ENCODE peak calls at places on chromosomes 2 and 18, in six cellular contexts. One of them, this sample, is unnamed.

GRCh38 chr2:108958632-108959341 is 30.2 kb downstream of the EDAR start:
- DNase-seq in stomach: no peak
- DNase-seq in spleen: no peak
- DNase-seq in transverse colon: no peak
- DNase-seq in breast epithelium: no peak
- DNase-seq in GM12891: no peak
- DNase-seq in this sample: no peak

GRCh38 chr2:63790491-63790890 is 51.2 kb upstream of the UGP2 start:
- DNase-seq in stomach: no peak
- DNase-seq in spleen: no peak
- DNase-seq in transverse colon: no peak
- DNase-seq in breast epithelium: no peak
- DNase-seq in GM12891: no peak
- DNase-seq in this sample: no peak

GRCh38 chr2:178105566-178105965 is 6.7 kb upstream of the RBM45 start:
- DNase-seq in stomach: peak
- DNase-seq in spleen: peak
- DNase-seq in transverse colon: peak
- DNase-seq in breast epithelium: no peak
- DNase-seq in GM12891: no peak
- DNase-seq in this sample: no peak

GRCh38 chr2:217943379-217944321 is 59.1 kb downstream of the TNS1 start:
- DNase-seq in stomach: peak
- DNase-seq in spleen: peak
- DNase-seq in transverse colon: peak
- DNase-seq in breast epithelium: peak
- DNase-seq in GM12891: peak
- DNase-seq in this sample: no peak

GRCh38 chr2:47334356-47335136 is 68.4 kb upstream of the MSH2 start:
- DNase-seq in stomach: no peak
- DNase-seq in spleen: no peak
- DNase-seq in transverse colon: no peak
- DNase-seq in breast epithelium: no peak
- DNase-seq in GM12891: no peak
- DNase-seq in this sample: no peak

GRCh38 chr2:238092486-238093035 is 7.6 kb upstream of the ESPNL start:
- DNase-seq in stomach: peak
- DNase-seq in spleen: no peak
- DNase-seq in transverse colon: no peak
- DNase-seq in breast epithelium: no peak
- DNase-seq in GM12891: no peak
- DNase-seq in this sample: peak

GRCh38 chr18:38011446-38011845 is 445.8 kb upstream of the CELF4 start:
- DNase-seq in stomach: no peak
- DNase-seq in spleen: no peak
- DNase-seq in transverse colon: no peak
- DNase-seq in breast epithelium: no peak
- DNase-seq in GM12891: no peak
- DNase-seq in this sample: no peak

GRCh38 chr2:55099878-55100820 is 49.9 kb upstream of the RTN4 start:
- DNase-seq in stomach: no peak
- DNase-seq in spleen: no peak
- DNase-seq in transverse colon: no peak
- DNase-seq in breast epithelium: no peak
- DNase-seq in GM12891: no peak
- DNase-seq in this sample: peak

GRCh38 chr2:191656389-191656788 is 21.5 kb upstream of the NABP1 start:
- DNase-seq in stomach: no peak
- DNase-seq in spleen: no peak
- DNase-seq in transverse colon: no peak
- DNase-seq in breast epithelium: no peak
- DNase-seq in GM12891: no peak
- DNase-seq in this sample: no peak

DNA sequence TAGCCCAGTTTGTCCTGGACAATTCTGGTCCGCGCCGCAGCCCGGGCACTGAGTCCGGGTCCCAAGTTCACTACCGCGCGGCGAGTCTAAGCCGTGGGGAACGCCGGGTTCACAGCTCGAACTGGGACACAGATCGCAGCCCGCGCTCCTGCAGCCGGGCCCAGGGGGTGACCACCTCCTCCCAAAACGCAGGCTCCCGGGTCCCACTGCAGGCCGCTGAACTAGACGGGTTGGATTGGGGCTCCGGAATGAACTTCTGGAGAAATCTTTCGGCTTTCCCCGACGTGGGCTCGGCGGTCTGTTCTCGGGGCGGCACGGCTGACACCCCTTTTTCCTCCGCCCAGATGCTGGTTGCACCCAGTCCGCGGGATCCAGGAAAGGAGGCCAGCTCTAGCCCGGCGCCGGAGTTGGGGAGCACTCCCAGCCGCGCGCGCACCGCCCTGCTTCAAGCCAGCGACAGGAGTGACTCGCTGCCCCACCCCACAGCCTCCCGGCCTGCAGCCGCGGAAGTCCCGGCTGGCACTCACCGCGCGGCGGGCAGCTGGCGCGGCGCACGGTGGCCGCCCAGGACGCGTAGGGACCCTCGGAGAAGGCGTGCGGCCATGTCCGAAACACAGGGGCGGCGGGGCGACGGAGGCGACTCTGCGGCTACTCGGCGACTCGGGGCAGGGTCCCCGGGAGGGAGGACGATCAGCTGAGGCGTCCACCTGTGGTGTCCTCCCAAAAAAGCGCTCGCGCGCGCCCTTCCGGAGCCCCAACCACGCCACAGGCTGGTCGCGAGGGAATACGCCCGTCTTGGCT is at the start of gene ACADL:
- DNase-seq in stomach: peak
- DNase-seq in spleen: peak
- DNase-seq in transverse colon: peak
- DNase-seq in breast epithelium: peak
- DNase-seq in GM12891: peak
- DNase-seq in this sample: no peak
- TF ChIP-seq POLR2A in stomach: peak
- TF ChIP-seq POLR2A in spleen: no peak
- TF ChIP-seq POLR2A in transverse colon: no peak
- TF ChIP-seq POLR2A in breast epithelium: no peak
- TF ChIP-seq POLR2A in GM12891: no peak
- TF ChIP-seq POLR2A in this sample: no peak

DNA sequence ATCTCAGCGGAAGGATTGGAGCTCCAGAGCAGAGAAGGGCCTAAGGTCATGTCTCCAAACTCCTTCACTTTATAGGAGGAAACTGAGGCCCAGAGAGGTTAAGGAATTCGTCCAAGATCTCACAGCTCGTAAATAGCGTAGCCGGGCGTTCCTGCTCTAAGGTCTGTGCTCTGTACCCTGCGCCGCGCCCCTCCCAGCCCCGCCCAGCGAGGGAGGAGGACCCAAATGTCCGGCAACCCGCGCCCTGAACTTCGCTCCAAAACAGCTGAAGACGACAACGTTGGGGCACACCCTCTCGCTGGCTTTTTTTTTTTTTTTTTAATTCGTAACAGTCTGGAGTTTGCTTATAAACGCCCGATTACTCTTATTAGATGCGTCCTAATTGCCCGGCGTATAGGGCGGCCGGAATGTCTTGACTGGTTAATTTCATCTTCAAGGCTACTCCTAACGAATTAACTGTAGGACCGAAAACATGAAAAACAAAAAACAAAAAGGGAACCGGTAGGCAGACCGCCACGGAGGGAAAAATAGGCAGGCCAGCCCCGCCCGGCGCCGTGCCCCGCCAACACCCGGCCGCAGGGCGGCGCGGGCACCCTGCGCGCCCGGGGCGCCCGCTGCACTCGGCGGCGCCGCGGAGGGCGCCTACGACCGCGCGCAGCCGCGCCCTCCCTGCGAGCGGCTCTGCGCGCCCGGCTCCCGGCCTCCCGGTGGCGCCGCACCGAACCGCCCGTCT is 928 bp upstream of the FOSL2 start:
- DNase-seq in stomach: peak
- DNase-seq in spleen: peak
- DNase-seq in transverse colon: peak
- DNase-seq in breast epithelium: peak
- DNase-seq in GM12891: peak
- DNase-seq in this sample: peak
- TF ChIP-seq POLR2AphosphoS5 in stomach: peak
- TF ChIP-seq POLR2AphosphoS5 in spleen: peak
- TF ChIP-seq POLR2AphosphoS5 in transverse colon: peak
- TF ChIP-seq POLR2AphosphoS5 in breast epithelium: peak
- TF ChIP-seq POLR2AphosphoS5 in GM12891: no peak
- TF ChIP-seq POLR2AphosphoS5 in this sample: no peak

DNA sequence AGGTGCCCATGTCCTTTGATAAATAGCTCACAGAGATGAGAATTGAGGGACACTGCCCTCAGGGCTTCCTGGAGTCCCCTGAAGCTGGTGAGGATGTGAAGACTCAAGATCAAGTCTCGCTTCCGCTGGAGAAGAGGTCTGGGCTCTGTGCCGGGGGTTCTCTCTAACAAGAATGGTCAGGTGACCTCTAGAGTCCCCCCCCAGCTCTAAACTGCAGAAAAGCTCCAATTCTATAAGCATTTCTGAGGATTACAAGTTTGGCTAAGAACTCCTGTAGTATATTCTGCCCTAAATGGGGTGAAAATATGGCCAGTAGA is 32.4 kb downstream of the LPIN2 start:
- DNase-seq in stomach: no peak
- DNase-seq in spleen: no peak
- DNase-seq in transverse colon: no peak
- DNase-seq in breast epithelium: no peak
- DNase-seq in GM12891: no peak
- DNase-seq in this sample: no peak
- TF ChIP-seq POLR2A in stomach: no peak
- TF ChIP-seq POLR2A in spleen: no peak
- TF ChIP-seq POLR2A in transverse colon: no peak
- TF ChIP-seq POLR2A in breast epithelium: no peak
- TF ChIP-seq POLR2A in GM12891: no peak
- TF ChIP-seq POLR2A in this sample: no peak

GRCh38 chr2:209321581-209321980 is 102.3 kb upstream of the MAP2 start:
- DNase-seq in stomach: no peak
- DNase-seq in spleen: no peak
- DNase-seq in transverse colon: no peak
- DNase-seq in breast epithelium: no peak
- DNase-seq in GM12891: no peak
- DNase-seq in this sample: no peak

GRCh38 chr2:209322041-209322440 is 101.8 kb upstream of the MAP2 start:
- DNase-seq in stomach: no peak
- DNase-seq in spleen: no peak
- DNase-seq in transverse colon: no peak
- DNase-seq in breast epithelium: no peak
- DNase-seq in GM12891: no peak
- DNase-seq in this sample: no peak

GRCh38 chr2:209322905-209323517 is 100.8 kb upstream of the MAP2 start:
- DNase-seq in stomach: no peak
- DNase-seq in spleen: no peak
- DNase-seq in transverse colon: no peak
- DNase-seq in breast epithelium: no peak
- DNase-seq in GM12891: no peak
- DNase-seq in this sample: no peak

GRCh38 chr2:209321076-209321475 is 102.8 kb upstream of the MAP2 start:
- DNase-seq in stomach: no peak
- DNase-seq in spleen: no peak
- DNase-seq in transverse colon: no peak
- DNase-seq in breast epithelium: no peak
- DNase-seq in GM12891: no peak
- DNase-seq in this sample: no peak

GRCh38 chr2:209323738-209324137 is 100.1 kb upstream of the MAP2 start:
- DNase-seq in stomach: no peak
- DNase-seq in spleen: no peak
- DNase-seq in transverse colon: no peak
- DNase-seq in breast epithelium: no peak
- DNase-seq in GM12891: no peak
- DNase-seq in this sample: no peak
- TF ChIP-seq POLR2AphosphoS5 in stomach: no peak
- TF ChIP-seq POLR2AphosphoS5 in spleen: no peak
- TF ChIP-seq POLR2AphosphoS5 in transverse colon: no peak
- TF ChIP-seq POLR2AphosphoS5 in breast epithelium: no peak
- TF ChIP-seq POLR2AphosphoS5 in GM12891: no peak
- TF ChIP-seq POLR2AphosphoS5 in this sample: no peak

GRCh38 chr2:128554151-128554769 is 235.6 kb upstream of the HS6ST1 start:
- DNase-seq in stomach: no peak
- DNase-seq in spleen: no peak
- DNase-seq in transverse colon: no peak
- DNase-seq in breast epithelium: no peak
- DNase-seq in GM12891: no peak
- DNase-seq in this sample: no peak
- TF ChIP-seq POLR2A in stomach: no peak
- TF ChIP-seq POLR2A in spleen: no peak
- TF ChIP-seq POLR2A in transverse colon: no peak
- TF ChIP-seq POLR2A in breast epithelium: no peak
- TF ChIP-seq POLR2A in GM12891: no peak
- TF ChIP-seq POLR2A in this sample: no peak

DNA sequence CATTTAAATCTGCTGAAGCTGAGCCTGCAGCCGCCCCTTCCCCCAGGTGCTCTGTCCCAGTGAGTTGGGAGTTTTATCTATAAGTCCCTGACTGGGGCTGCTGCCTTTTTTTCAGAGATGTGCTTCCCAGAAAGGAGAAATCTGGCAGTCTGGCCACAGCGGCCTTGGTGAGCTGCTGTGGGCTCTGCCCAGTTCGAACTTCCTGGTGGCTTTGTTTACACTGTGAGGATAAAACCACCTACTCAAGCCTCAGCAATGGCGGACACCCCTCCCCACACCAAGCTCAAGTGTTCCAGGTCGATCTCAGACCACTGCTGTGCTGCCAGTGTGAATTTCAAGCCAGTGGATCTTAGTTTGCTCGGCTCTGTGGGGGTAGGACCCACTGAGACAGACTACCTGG is 97.3 kb downstream of the ACAA2 start:
- DNase-seq in stomach: no peak
- DNase-seq in spleen: no peak
- DNase-seq in transverse colon: no peak
- DNase-seq in breast epithelium: no peak
- DNase-seq in GM12891: no peak
- DNase-seq in this sample: peak
- TF ChIP-seq POLR2AphosphoS5 in stomach: no peak
- TF ChIP-seq POLR2AphosphoS5 in spleen: no peak
- TF ChIP-seq POLR2AphosphoS5 in transverse colon: no peak
- TF ChIP-seq POLR2AphosphoS5 in breast epithelium: no peak
- TF ChIP-seq POLR2AphosphoS5 in GM12891: no peak
- TF ChIP-seq POLR2AphosphoS5 in this sample: no peak

DNA sequence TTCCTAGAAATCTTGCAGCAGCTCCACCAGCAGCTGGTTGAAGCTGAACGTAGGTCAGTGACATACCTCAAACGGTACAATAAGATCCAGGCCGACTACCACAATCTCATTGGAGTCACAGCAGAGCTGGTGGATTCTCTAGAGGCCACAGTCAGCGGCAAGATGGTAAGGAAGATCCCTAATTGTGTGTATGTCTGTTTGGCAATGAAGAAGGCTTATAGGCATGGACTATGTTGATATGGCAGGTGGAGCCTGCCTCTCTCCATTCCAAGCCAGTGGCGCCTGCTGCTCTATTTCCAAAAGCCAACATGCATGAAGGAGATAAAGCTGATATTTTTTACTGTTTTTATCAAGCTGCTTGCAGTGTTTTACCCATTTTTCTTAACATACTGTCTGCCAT is 36.8 kb downstream of the ARMC9 start:
- DNase-seq in stomach: no peak
- DNase-seq in spleen: no peak
- DNase-seq in transverse colon: no peak
- DNase-seq in breast epithelium: no peak
- DNase-seq in GM12891: no peak
- DNase-seq in this sample: no peak
- TF ChIP-seq POLR2A in stomach: no peak
- TF ChIP-seq POLR2A in spleen: no peak
- TF ChIP-seq POLR2A in transverse colon: no peak
- TF ChIP-seq POLR2A in breast epithelium: no peak
- TF ChIP-seq POLR2A in GM12891: no peak
- TF ChIP-seq POLR2A in this sample: no peak

GRCh38 chr2:86037141-86037794 is 68.4 kb downstream of the POLR1A start:
- DNase-seq in stomach: peak
- DNase-seq in spleen: peak
- DNase-seq in transverse colon: peak
- DNase-seq in breast epithelium: no peak
- DNase-seq in GM12891: no peak
- DNase-seq in this sample: no peak
- TF ChIP-seq POLR2AphosphoS5 in stomach: peak
- TF ChIP-seq POLR2AphosphoS5 in spleen: peak
- TF ChIP-seq POLR2AphosphoS5 in transverse colon: no peak
- TF ChIP-seq POLR2AphosphoS5 in breast epithelium: peak
- TF ChIP-seq POLR2AphosphoS5 in GM12891: no peak
- TF ChIP-seq POLR2AphosphoS5 in this sample: peak